ENCODE peak calls at places on chromosomes 6 and 20, in six cellular contexts. One of them, this sample, is unnamed.

GRCh38 chr6:44254201-44254956 is 2.9 kb downstream of the SLC35B2 start:
- DNase-seq in dorsolateral prefrontal cortex: no peak
- DNase-seq in fibroblast of the aortic adventitia: no peak
- DNase-seq in RWPE1: no peak
- DNase-seq in mesothelial cell of epicardium: no peak
- DNase-seq in OCI-LY7: no peak
- DNase-seq in this sample: no peak

GRCh38 chr6:34248198-34248726 is 544 bp downstream of the SMIM29 start:
- DNase-seq in OCI-LY7: peak; percentile 42
- DNase-seq in RWPE1: no peak
- DNase-seq in mesothelial cell of epicardium: no peak
- DNase-seq in fibroblast of the aortic adventitia: peak; percentile 28
- DNase-seq in dorsolateral prefrontal cortex: no peak
- DNase-seq in this sample: no peak

GRCh38 chr20:33664085-33664761 is 2.1 kb downstream of the C20orf144 start:
- DNase-seq in OCI-LY7: no peak
- DNase-seq in fibroblast of the aortic adventitia: no peak
- DNase-seq in dorsolateral prefrontal cortex: no peak
- DNase-seq in mesothelial cell of epicardium: no peak
- DNase-seq in RWPE1: no peak
- DNase-seq in this sample: no peak

GRCh38 chr6:161882196-161882595 is 608.3 kb upstream of the AGPAT4 start:
- DNase-seq in dorsolateral prefrontal cortex: no peak
- DNase-seq in OCI-LY7: no peak
- DNase-seq in fibroblast of the aortic adventitia: no peak
- DNase-seq in mesothelial cell of epicardium: no peak
- DNase-seq in RWPE1: no peak
- DNase-seq in this sample: no peak

GRCh38 chr20:22312744-22313346 is 271.5 kb downstream of the FOXA2 start:
- DNase-seq in mesothelial cell of epicardium: peak; percentile 53
- DNase-seq in RWPE1: peak; percentile 49
- DNase-seq in fibroblast of the aortic adventitia: peak; percentile 61
- DNase-seq in dorsolateral prefrontal cortex: no peak
- DNase-seq in OCI-LY7: peak; percentile 7
- DNase-seq in this sample: no peak

GRCh38 chr6:65818576-65818975 is 111.5 kb upstream of the EYS start:
- DNase-seq in mesothelial cell of epicardium: no peak
- DNase-seq in fibroblast of the aortic adventitia: no peak
- DNase-seq in RWPE1: no peak
- DNase-seq in dorsolateral prefrontal cortex: no peak
- DNase-seq in OCI-LY7: no peak
- DNase-seq in this sample: no peak

GRCh38 chr6:54282186-54282585 is 26.1 kb upstream of the TINAG start:
- DNase-seq in dorsolateral prefrontal cortex: no peak
- DNase-seq in fibroblast of the aortic adventitia: peak; percentile 59
- DNase-seq in mesothelial cell of epicardium: no peak
- DNase-seq in OCI-LY7: no peak
- DNase-seq in RWPE1: peak; percentile 10
- DNase-seq in this sample: no peak

GRCh38 chr6:55774542-55775318 is 100.7 kb downstream of the BMP5 start:
- DNase-seq in fibroblast of the aortic adventitia: no peak
- DNase-seq in dorsolateral prefrontal cortex: no peak
- DNase-seq in RWPE1: no peak
- DNase-seq in mesothelial cell of epicardium: no peak
- DNase-seq in OCI-LY7: no peak
- DNase-seq in this sample: no peak

GRCh38 chr20:55067158-55067825 is 591.9 kb downstream of the DOK5 start:
- DNase-seq in dorsolateral prefrontal cortex: no peak
- DNase-seq in fibroblast of the aortic adventitia: no peak
- DNase-seq in OCI-LY7: no peak
- DNase-seq in mesothelial cell of epicardium: no peak
- DNase-seq in RWPE1: no peak
- DNase-seq in this sample: no peak

GRCh38 chr20:41476013-41476441 is 109.4 kb upstream of the EMILIN3 start:
- DNase-seq in RWPE1: peak; percentile 51
- DNase-seq in fibroblast of the aortic adventitia: peak; percentile 85
- DNase-seq in mesothelial cell of epicardium: no peak
- DNase-seq in OCI-LY7: no peak
- DNase-seq in dorsolateral prefrontal cortex: no peak
- DNase-seq in this sample: no peak

GRCh38 chr20:7627734-7628663 is 312.3 kb downstream of the HAO1 start:
- DNase-seq in OCI-LY7: no peak
- DNase-seq in dorsolateral prefrontal cortex: no peak
- DNase-seq in fibroblast of the aortic adventitia: peak; percentile 82
- DNase-seq in RWPE1: peak; percentile 41
- DNase-seq in mesothelial cell of epicardium: no peak
- DNase-seq in this sample: no peak

GRCh38 chr6:112188906-112189305 is 65.5 kb downstream of the LAMA4 start:
- DNase-seq in fibroblast of the aortic adventitia: peak; percentile 56
- DNase-seq in mesothelial cell of epicardium: no peak
- DNase-seq in dorsolateral prefrontal cortex: no peak
- DNase-seq in OCI-LY7: no peak
- DNase-seq in RWPE1: no peak
- DNase-seq in this sample: no peak

GRCh38 chr6:3217286-3217685 is 10.2 kb downstream of the TUBB2B start:
- DNase-seq in fibroblast of the aortic adventitia: no peak
- DNase-seq in dorsolateral prefrontal cortex: no peak
- DNase-seq in OCI-LY7: no peak
- DNase-seq in mesothelial cell of epicardium: no peak
- DNase-seq in RWPE1: no peak
- DNase-seq in this sample: no peak

GRCh38 chr6:170147056-170147787 is 143.7 kb downstream of the DLL1 start:
- DNase-seq in RWPE1: no peak
- DNase-seq in fibroblast of the aortic adventitia: no peak
- DNase-seq in mesothelial cell of epicardium: no peak
- DNase-seq in OCI-LY7: no peak
- DNase-seq in dorsolateral prefrontal cortex: peak; percentile 58
- DNase-seq in this sample: no peak

GRCh38 chr20:10805764-10806163 is 132.0 kb upstream of the JAG1 start:
- DNase-seq in RWPE1: no peak
- DNase-seq in mesothelial cell of epicardium: no peak
- DNase-seq in dorsolateral prefrontal cortex: no peak
- DNase-seq in OCI-LY7: no peak
- DNase-seq in fibroblast of the aortic adventitia: peak; percentile 6
- DNase-seq in this sample: no peak

GRCh38 chr6:78390066-78390465 is 477.3 kb upstream of the IRAK1BP1 start:
- DNase-seq in mesothelial cell of epicardium: no peak
- DNase-seq in dorsolateral prefrontal cortex: no peak
- DNase-seq in OCI-LY7: no peak
- DNase-seq in RWPE1: no peak
- DNase-seq in fibroblast of the aortic adventitia: no peak
- DNase-seq in this sample: no peak

GRCh38 chr20:62980970-62981369 is 25.8 kb downstream of the BHLHE23 start:
- DNase-seq in fibroblast of the aortic adventitia: no peak
- DNase-seq in dorsolateral prefrontal cortex: peak; percentile 54
- DNase-seq in OCI-LY7: peak; percentile 45
- DNase-seq in mesothelial cell of epicardium: no peak
- DNase-seq in RWPE1: peak; percentile 45
- DNase-seq in this sample: no peak

GRCh38 chr6:167972193-167972592 is 25.3 kb upstream of the KIF25 start:
- DNase-seq in dorsolateral prefrontal cortex: no peak
- DNase-seq in mesothelial cell of epicardium: no peak
- DNase-seq in fibroblast of the aortic adventitia: no peak
- DNase-seq in RWPE1: no peak
- DNase-seq in OCI-LY7: no peak
- DNase-seq in this sample: no peak

GRCh38 chr6:167965602-167966539 is 31.6 kb upstream of the KIF25 start:
- DNase-seq in dorsolateral prefrontal cortex: no peak
- DNase-seq in RWPE1: no peak
- DNase-seq in fibroblast of the aortic adventitia: no peak
- DNase-seq in mesothelial cell of epicardium: no peak
- DNase-seq in OCI-LY7: no peak
- DNase-seq in this sample: no peak

GRCh38 chr6:167970236-167970635 is 27.2 kb upstream of the KIF25 start:
- DNase-seq in OCI-LY7: no peak
- DNase-seq in fibroblast of the aortic adventitia: no peak
- DNase-seq in RWPE1: no peak
- DNase-seq in dorsolateral prefrontal cortex: no peak
- DNase-seq in mesothelial cell of epicardium: no peak
- DNase-seq in this sample: no peak

GRCh38 chr6:167966540-167966905 is 30.9 kb upstream of the KIF25 start:
- DNase-seq in fibroblast of the aortic adventitia: no peak
- DNase-seq in mesothelial cell of epicardium: no peak
- DNase-seq in RWPE1: no peak
- DNase-seq in OCI-LY7: no peak
- DNase-seq in dorsolateral prefrontal cortex: no peak
- DNase-seq in this sample: no peak

GRCh38 chr6:167968091-167968490 is 29.4 kb upstream of the KIF25 start:
- DNase-seq in RWPE1: no peak
- DNase-seq in OCI-LY7: peak; percentile 37
- DNase-seq in mesothelial cell of epicardium: no peak
- DNase-seq in fibroblast of the aortic adventitia: no peak
- DNase-seq in dorsolateral prefrontal cortex: no peak
- DNase-seq in this sample: no peak
- TF ChIP-seq CTCF in RWPE1: peak; percentile 10
- TF ChIP-seq CTCF in OCI-LY7: peak; percentile 82
- TF ChIP-seq CTCF in mesothelial cell of epicardium: peak; percentile 40
- TF ChIP-seq CTCF in fibroblast of the aortic adventitia: peak; percentile 15
- TF ChIP-seq CTCF in dorsolateral prefrontal cortex: peak; percentile 43
- TF ChIP-seq CTCF in this sample: no peak

DNA sequence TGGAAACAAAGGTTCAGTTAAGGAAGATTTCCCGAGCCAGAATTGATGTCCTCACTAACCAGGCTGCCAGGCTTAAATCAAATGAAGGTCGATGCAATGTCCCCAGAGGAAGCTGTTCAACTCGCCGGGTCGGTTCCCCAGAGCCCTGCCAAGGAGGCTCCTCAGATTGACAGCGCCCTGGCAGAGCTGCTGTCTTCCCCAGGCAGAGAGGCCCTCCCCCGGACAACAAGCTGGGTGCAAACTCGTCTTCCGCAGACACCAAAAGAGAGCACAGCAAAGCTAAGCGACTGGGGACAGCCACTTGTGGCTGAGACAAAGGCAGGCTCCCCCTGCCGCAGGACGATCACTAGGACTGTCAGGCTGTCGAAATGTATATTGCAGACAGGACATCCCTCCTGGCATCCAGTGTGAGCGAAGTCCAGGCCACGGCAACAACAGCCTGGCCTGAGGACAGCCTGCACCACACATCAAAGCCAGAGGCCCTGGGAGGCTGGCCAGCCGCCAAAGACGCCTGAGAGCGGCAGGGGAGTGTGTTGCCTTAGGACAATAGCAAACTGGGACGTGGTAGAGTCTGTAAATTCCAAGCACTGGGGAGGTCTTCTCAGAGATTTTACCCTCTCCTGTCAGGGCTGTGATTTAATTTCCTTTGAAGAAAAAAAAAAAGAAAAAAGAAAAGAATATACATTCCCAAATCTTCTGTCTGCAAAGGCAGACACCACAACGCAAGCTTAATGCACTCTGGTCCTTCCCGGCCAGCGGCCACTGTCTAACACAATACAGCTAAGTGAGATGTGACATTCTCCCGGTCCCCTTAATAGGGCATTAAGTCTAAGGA is 99.1 kb downstream of the HIVEP2 start:
- DNase-seq in OCI-LY7: peak; percentile 54
- DNase-seq in fibroblast of the aortic adventitia: peak; percentile 83
- DNase-seq in mesothelial cell of epicardium: peak; percentile 87
- DNase-seq in dorsolateral prefrontal cortex: peak; percentile 73
- DNase-seq in RWPE1: no peak
- DNase-seq in this sample: peak; percentile 55
- TF ChIP-seq CTCF in OCI-LY7: peak; percentile 21
- TF ChIP-seq CTCF in fibroblast of the aortic adventitia: no peak
- TF ChIP-seq CTCF in mesothelial cell of epicardium: no peak
- TF ChIP-seq CTCF in dorsolateral prefrontal cortex: no peak
- TF ChIP-seq CTCF in RWPE1: no peak
- TF ChIP-seq CTCF in this sample: no peak

GRCh38 chr6:15343490-15344185 is 97.8 kb downstream of the JARID2 start:
- DNase-seq in mesothelial cell of epicardium: no peak
- DNase-seq in dorsolateral prefrontal cortex: no peak
- DNase-seq in RWPE1: no peak
- DNase-seq in OCI-LY7: no peak
- DNase-seq in fibroblast of the aortic adventitia: no peak
- DNase-seq in this sample: no peak

GRCh38 chr6:15344186-15344506 is 98.3 kb downstream of the JARID2 start:
- DNase-seq in fibroblast of the aortic adventitia: no peak
- DNase-seq in RWPE1: no peak
- DNase-seq in dorsolateral prefrontal cortex: no peak
- DNase-seq in mesothelial cell of epicardium: no peak
- DNase-seq in OCI-LY7: no peak
- DNase-seq in this sample: no peak

GRCh38 chr6:15346315-15346714 is 100.4 kb downstream of the JARID2 start:
- DNase-seq in dorsolateral prefrontal cortex: no peak
- DNase-seq in mesothelial cell of epicardium: no peak
- DNase-seq in RWPE1: no peak
- DNase-seq in fibroblast of the aortic adventitia: no peak
- DNase-seq in OCI-LY7: no peak
- DNase-seq in this sample: no peak

GRCh38 chr6:15342114-15342513 is 96.2 kb downstream of the JARID2 start:
- DNase-seq in OCI-LY7: no peak
- DNase-seq in RWPE1: no peak
- DNase-seq in dorsolateral prefrontal cortex: no peak
- DNase-seq in fibroblast of the aortic adventitia: no peak
- DNase-seq in mesothelial cell of epicardium: no peak
- DNase-seq in this sample: no peak

DNA sequence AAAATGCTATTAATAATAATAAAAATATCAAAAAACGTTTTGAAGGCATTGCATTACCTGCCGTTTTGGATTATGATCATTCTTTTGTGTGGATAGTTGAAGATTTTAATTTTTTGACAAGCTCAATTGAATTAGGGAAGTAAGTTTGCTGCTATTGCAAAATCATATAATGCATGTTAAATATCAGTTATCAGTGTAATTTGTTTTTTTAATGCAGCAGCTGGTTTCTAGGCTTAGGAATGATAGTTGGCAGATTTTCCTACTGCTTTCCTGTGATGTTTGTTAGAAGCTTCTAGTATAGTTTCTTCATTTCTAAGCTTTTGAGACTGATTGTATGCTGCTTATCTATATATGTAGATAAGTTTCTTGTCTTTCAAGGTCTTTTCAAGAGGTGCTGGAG is 99.0 kb downstream of the JARID2 start:
- DNase-seq in RWPE1: no peak
- DNase-seq in dorsolateral prefrontal cortex: no peak
- DNase-seq in mesothelial cell of epicardium: no peak
- DNase-seq in fibroblast of the aortic adventitia: peak; percentile 35
- DNase-seq in OCI-LY7: no peak
- DNase-seq in this sample: no peak
- TF ChIP-seq CTCF in RWPE1: no peak
- TF ChIP-seq CTCF in dorsolateral prefrontal cortex: no peak
- TF ChIP-seq CTCF in mesothelial cell of epicardium: no peak
- TF ChIP-seq CTCF in fibroblast of the aortic adventitia: no peak
- TF ChIP-seq CTCF in OCI-LY7: no peak
- TF ChIP-seq CTCF in this sample: no peak

DNA sequence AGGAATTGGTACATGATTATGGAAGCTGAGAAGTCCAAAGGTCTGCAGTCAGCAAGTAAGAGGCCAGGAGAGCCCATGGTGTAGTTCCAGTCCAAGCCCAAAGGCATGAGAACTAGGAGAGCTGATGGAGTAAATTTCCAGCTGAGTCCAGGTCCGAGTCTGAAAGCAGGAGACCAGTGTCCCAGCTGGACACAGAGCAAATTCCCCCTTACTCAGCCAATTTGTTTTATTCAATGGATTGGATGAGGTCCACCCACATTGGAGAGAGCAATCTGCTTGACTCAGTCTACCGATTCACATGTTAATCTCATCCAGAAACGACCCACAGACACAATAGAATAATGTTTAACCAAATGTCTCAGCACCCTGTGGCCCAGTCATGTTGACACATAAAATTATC is 14.9 kb downstream of the TMEM181 start:
- DNase-seq in RWPE1: no peak
- DNase-seq in fibroblast of the aortic adventitia: no peak
- DNase-seq in OCI-LY7: no peak
- DNase-seq in dorsolateral prefrontal cortex: no peak
- DNase-seq in mesothelial cell of epicardium: no peak
- DNase-seq in this sample: no peak
- TF ChIP-seq CTCF in RWPE1: no peak
- TF ChIP-seq CTCF in fibroblast of the aortic adventitia: no peak
- TF ChIP-seq CTCF in OCI-LY7: no peak
- TF ChIP-seq CTCF in dorsolateral prefrontal cortex: no peak
- TF ChIP-seq CTCF in mesothelial cell of epicardium: no peak
- TF ChIP-seq CTCF in this sample: no peak